ENCODE peak calls at places on chromosomes 7 and 10, in five cellular contexts. O, R, T, E and F are unnamed samples.
A peak's percentile ranks its signal among the peaks of the same experiment; 100 is the strongest.

GRCh38 chr10:47024399-47025252 is 113.4 kb downstream of the PTPN20 start:
- DNase-seq in O (peak; percentile 63), R (peak; percentile 86), T (peak; percentile 35), E (no peak), F (peak; percentile 40)

GRCh38 chr10:31346953-31347352 is 27.9 kb downstream of the ZEB1 start:
- DNase-seq in O (no peak), R (no peak), T (no peak), E (no peak), F (no peak)

GRCh38 chr10:310976-311639 is 175.9 kb downstream of the ZMYND11 start:
- DNase-seq in O (no peak), R (no peak), T (no peak), E (no peak), F (no peak)

GRCh38 chr7:157676456-157677255 is 339.9 kb downstream of the DNAJB6 start:
- DNase-seq in O (no peak), R (no peak), T (no peak), E (no peak), F (peak; percentile 65)

GRCh38 chr7:123051916-123052315 is 56.4 kb upstream of the TAS2R16 start:
- DNase-seq in O (no peak), R (no peak), T (no peak), E (no peak), F (no peak)

GRCh38 chr10:58304099-58304633 is 30.6 kb upstream of the UBE2D1 start:
- DNase-seq in O (no peak), R (no peak), T (no peak), E (no peak), F (no peak)

GRCh38 chr7:112416127-112416526 is 34.1 kb upstream of the IFRD1 start:
- DNase-seq in O (no peak), R (no peak), T (no peak), E (no peak), F (no peak)

GRCh38 chr7:24880886-24881285 is 99.1 kb downstream of the OSBPL3 start:
- DNase-seq in O (no peak), R (no peak), T (no peak), E (no peak), F (no peak)

GRCh38 chr7:77940647-77941046 is 142.1 kb downstream of the PHTF2 start:
- DNase-seq in O (no peak), R (no peak), T (no peak), E (no peak), F (no peak)

GRCh38 chr10:51087114-51087513 is 12.8 kb downstream of the PRKG1 start:
- DNase-seq in O (no peak), R (no peak), T (no peak), E (no peak), F (no peak)

GRCh38 chr7:44368885-44369284 is 43.5 kb upstream of the CAMK2B start:
- DNase-seq in O (no peak), R (no peak), T (no peak), E (no peak), F (no peak)

GRCh38 chr7:108002726-108003590 is at the start of gene LAMB1:
- DNase-seq in O (peak; percentile 60), R (peak; percentile 84), T (no peak), E (peak; percentile 79), F (peak; percentile 80)

GRCh38 chr10:43304687-43305333 is 37.9 kb upstream of the RASGEF1A start:
- DNase-seq in O (peak; percentile 89), R (peak; percentile 86), T (peak; percentile 29), E (no peak), F (peak; percentile 81)

GRCh38 chr10:60396766-60397165 is 7.1 kb upstream of the ANK3 start:
- DNase-seq in O (no peak), R (no peak), T (no peak), E (no peak), F (no peak)

GRCh38 chr10:117264776-117265175 is 23.9 kb downstream of the SLC18A2 start:
- DNase-seq in O (no peak), R (no peak), T (no peak), E (no peak), F (no peak)

GRCh38 chr7:112938895-112939588 is 147.6 kb downstream of the GPR85 start:
- DNase-seq in O (peak; percentile 55), R (peak; percentile 67), T (no peak), E (peak; percentile 43), F (peak; percentile 43)

GRCh38 chr7:117704098-117704497 is 169.1 kb downstream of the CTTNBP2 start:
- DNase-seq in O (no peak), R (no peak), T (no peak), E (no peak), F (no peak)

GRCh38 chr10:48724127-48724526 is 39.5 kb downstream of the WDFY4 start:
- DNase-seq in O (no peak), R (no peak), T (no peak), E (no peak), F (no peak)

GRCh38 chr7:29449569-29450260 is 113.9 kb upstream of the PRR15 start:
- DNase-seq in O (no peak), R (no peak), T (no peak), E (no peak), F (no peak)

GRCh38 chr10:112490543-112490942 is 43.5 kb downstream of the VTI1A start:
- DNase-seq in O (peak; percentile 70), R (no peak), T (no peak), E (no peak), F (peak; percentile 47)

GRCh38 chr7:114084381-114085312 is 165.8 kb upstream of the PPP1R3A start:
- DNase-seq in O (peak; percentile 60), R (peak; percentile 80), T (peak; percentile 27), E (no peak), F (peak; percentile 80)

GRCh38 chr7:5774136-5774535 is 7.3 kb downstream of the RNF216 start:
- DNase-seq in O (no peak), R (no peak), T (no peak), E (no peak), F (no peak)

GRCh38 chr7:45151967-45152366 is 5.6 kb upstream of the RAMP3 start:
- DNase-seq in O (no peak), R (peak; percentile 20), T (no peak), E (no peak), F (no peak)

GRCh38 chr10:9060314-9060713 is 1005.8 kb downstream of the GATA3 start:
- DNase-seq in O (no peak), R (no peak), T (no peak), E (no peak), F (no peak)

GRCh38 chr7:137975223-137975622 is 26.7 kb downstream of the CREB3L2 start:
- DNase-seq in O (no peak), R (no peak), T (no peak), E (no peak), F (no peak)

GRCh38 chr10:114408968-114409444 is 4.7 kb upstream of the AFAP1L2 start:
- DNase-seq in O (no peak), R (no peak), T (no peak), E (no peak), F (no peak)

GRCh38 chr10:132420469-132421376 is 23.7 kb downstream of the PWWP2B start:
- DNase-seq in O (peak; percentile 82), R (peak; percentile 78), T (no peak), E (no peak), F (peak; percentile 90)

GRCh38 chr7:28871083-28871482 is 87.0 kb downstream of the TRIL start:
- DNase-seq in O (no peak), R (no peak), T (no peak), E (no peak), F (no peak)

GRCh38 chr10:86401588-86402282 is 35.1 kb upstream of the GRID1 start:
- DNase-seq in O (peak; percentile 57), R (peak; percentile 76), T (no peak), E (no peak), F (no peak)

GRCh38 chr7:54712777-54713176 is 46.2 kb downstream of the SEC61G start:
- DNase-seq in O (no peak), R (no peak), T (no peak), E (no peak), F (no peak)

GRCh38 chr7:5630670-5631069 is 150.8 kb downstream of the RNF216 start:
- DNase-seq in O (no peak), R (no peak), T (no peak), E (no peak), F (no peak)

GRCh38 chr7:155204744-155205367 is 92.8 kb upstream of the INSIG1 start:
- DNase-seq in O (no peak), R (no peak), T (no peak), E (no peak), F (no peak)

DNA sequence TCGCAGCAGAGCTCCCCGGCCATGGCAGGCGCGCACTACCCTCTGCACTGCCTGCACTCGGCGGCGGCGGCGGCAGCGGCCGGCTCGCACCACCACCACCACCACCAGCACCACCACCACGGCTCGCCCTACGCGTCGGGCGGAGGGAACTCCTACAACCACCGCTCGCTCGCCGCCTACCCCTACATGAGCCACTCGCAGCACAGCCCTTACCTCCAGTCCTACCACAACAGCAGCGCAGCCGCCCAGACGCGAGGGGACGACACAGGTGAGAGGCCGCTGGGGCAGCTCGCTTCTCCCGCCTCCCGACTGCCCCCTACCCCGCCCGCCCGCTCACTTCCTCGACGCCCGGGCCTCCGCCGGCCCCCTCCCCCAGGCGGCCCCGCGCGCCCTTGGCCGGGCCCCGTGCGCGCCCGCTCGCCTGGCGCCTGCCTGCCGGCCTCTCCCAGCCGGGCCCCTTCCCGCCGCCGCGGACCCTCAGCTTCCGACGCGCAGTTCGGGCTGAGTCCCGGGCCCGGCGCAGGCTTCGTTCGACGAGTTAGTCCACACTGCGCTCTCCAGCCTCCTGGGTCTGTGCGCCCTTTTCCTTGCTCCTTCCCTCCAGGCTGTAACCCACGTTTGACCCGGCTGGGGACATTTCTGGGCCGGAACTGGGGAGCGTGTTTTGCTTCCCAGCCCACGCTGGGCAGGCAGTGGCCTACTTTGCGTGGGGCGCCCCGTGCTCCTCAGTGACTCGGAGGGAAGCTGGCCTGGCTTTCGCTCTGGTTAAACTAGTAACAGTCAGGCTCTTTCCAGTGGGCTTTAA is 995 bp downstream of the DLX6 start:
- DNase-seq in O (no peak), R (no peak), T (no peak), E (no peak), F (no peak)
- H3K27me3 ChIP-seq in O (peaks cover 100% of the 10 kb centered on the region), R (peaks cover 35% of the 10 kb centered on the region), T (peaks cover 8% of the 10 kb centered on the region), E (peaks cover 80% of the 10 kb centered on the region), F (peaks cover 100% of the 10 kb centered on the region)

GRCh38 chr10:25436431-25436830 is 261.6 kb downstream of the GPR158 start:
- DNase-seq in O (no peak), R (no peak), T (no peak), E (no peak), F (no peak)
- TF ChIP-seq CTCF in O (no peak), R (no peak), T (no peak), E (no peak), F (no peak)

DNA sequence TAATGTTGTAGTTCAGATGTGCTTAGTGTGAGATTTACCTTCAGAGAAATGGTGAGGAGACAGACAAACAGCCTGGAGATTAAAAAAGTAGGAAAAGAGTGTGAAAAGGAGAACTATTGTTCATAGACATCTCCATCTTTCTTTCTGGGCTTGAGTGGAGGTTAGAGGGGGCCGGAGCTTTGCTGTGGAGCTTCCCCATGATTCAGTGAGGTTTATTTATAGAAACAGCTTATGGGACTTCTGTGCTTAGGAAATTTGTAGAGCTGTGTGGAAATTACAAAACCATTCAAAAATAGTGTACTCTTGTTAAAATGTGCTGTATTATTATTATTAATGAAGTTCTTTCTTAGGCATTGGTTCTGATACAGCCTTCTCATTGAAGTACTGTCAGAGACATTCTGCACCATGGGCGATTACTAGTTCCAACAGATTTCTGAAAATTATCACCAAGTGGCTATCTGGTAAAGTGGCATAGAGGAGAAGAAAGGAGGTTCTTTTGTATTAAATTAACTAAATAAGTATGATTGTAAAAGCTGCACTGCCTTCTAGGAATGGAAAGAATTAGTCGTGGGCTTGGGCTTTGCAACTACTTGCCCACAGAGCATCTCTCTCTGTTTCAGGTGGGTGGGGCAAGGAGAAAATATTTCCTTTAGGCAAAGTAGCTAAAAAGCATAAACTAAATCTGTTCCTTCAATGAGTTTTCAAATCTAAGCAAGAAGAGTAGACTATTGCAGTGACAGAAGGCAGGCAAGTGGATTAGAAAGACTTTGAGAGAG is 8.7 kb upstream of the TCAF1 start:
- DNase-seq in O (no peak), R (no peak), T (no peak), E (no peak), F (no peak)
- H3K27ac ChIP-seq in O (no peak overlapping the region), R (no peak overlapping the region), T (no peak overlapping the region), E (no peak overlapping the region), F (no peak overlapping the region)

GRCh38 chr10:109893371-109893770 is 29.9 kb downstream of the XPNPEP1 start:
- DNase-seq in O (no peak), R (no peak), T (no peak), E (no peak), F (no peak)
- H3K27me3 ChIP-seq in O (no peaks in the 10 kb centered on the region), R (no peaks in the 10 kb centered on the region), T (no peaks in the 10 kb centered on the region), E (no peaks in the 10 kb centered on the region), F (no peaks in the 10 kb centered on the region)